ENCODE peak calls at places on chromosomes 13 and 19, in four cellular contexts. M is upper lobe of left lung, R is NCI-H774, L is Right ventricle myocardium superior. S is an unnamed sample.

GRCh38 chr19:45468803-45469131 is 971 bp downstream of the FOSB start:
- DNase-seq in R (no peak), L (no peak), M (peak), S (no peak)

GRCh38 chr19:46202872-46203860 is 26.4 kb upstream of the IGFL1 start:
- DNase-seq in L (no peak), M (no peak), R (no peak), S (no peak)

GRCh38 chr13:73492811-73493210 is 434.0 kb downstream of the KLF5 start:
- DNase-seq in L (no peak), M (no peak), R (no peak), S (no peak)

GRCh38 chr19:4090351-4091220 is 23.9 kb upstream of the ZBTB7A start:
- DNase-seq in L (no peak), M (no peak), R (no peak), S (no peak)

GRCh38 chr13:33434676-33435075 is 149.1 kb upstream of the STARD13 start:
- DNase-seq in R (no peak), L (no peak), M (no peak), S (no peak)

GRCh38 chr19:14145381-14145780 is 9.0 kb upstream of the ASF1B start:
- DNase-seq in M (no peak), R (no peak), L (no peak), S (no peak)

GRCh38 chr19:46077815-46078167 is 37.0 kb upstream of the IGFL4 start:
- DNase-seq in R (no peak), L (no peak), M (no peak), S (no peak)

GRCh38 chr13:102856603-102857002 is 10.8 kb downstream of the ERCC5 start:
- DNase-seq in R (no peak), M (peak), L (peak), S (no peak)

GRCh38 chr13:105627270-105627669 is 908.2 kb downstream of the EFNB2 start:
- DNase-seq in L (no peak), M (no peak), R (no peak), S (no peak)

GRCh38 chr13:83538636-83539035 is 343.6 kb downstream of the SLITRK1 start:
- DNase-seq in L (no peak), M (no peak), R (no peak), S (no peak)

GRCh38 chr19:15128162-15128770 is 21.1 kb downstream of the SYDE1 start:
- DNase-seq in L (no peak), M (no peak), R (no peak), S (no peak)

GRCh38 chr19:518292-519231 is 11.3 kb downstream of the TPGS1 start:
- DNase-seq in L (no peak), M (no peak), R (no peak), S (no peak)

GRCh38 chr19:47390533-47391488 is 28.5 kb downstream of the MEIS3 start:
- DNase-seq in M (no peak), R (no peak), L (no peak), S (no peak)

GRCh38 chr19:33040994-33041827 is 23.5 kb downstream of the RHPN2 start:
- DNase-seq in M (no peak), L (no peak), R (no peak), S (peak)

GRCh38 chr13:113432509-113433270 is 20.6 kb downstream of the ADPRHL1 start:
- DNase-seq in R (no peak), L (peak), M (no peak), S (no peak)

GRCh38 chr13:75415720-75416119 is 66.2 kb downstream of the TBC1D4 start:
- DNase-seq in L (no peak), R (no peak), M (no peak), S (no peak)

GRCh38 chr19:17184381-17184841 is 30.7 kb upstream of the USE1 start:
- DNase-seq in L (no peak), R (no peak), M (peak), S (no peak)

GRCh38 chr13:43959291-43959690 is 79.6 kb downstream of the LACC1 start:
- DNase-seq in R (no peak), M (no peak), L (no peak), S (no peak)

GRCh38 chr19:37928527-37929286 is 21.7 kb downstream of the SIPA1L3 start:
- DNase-seq in R (no peak), L (no peak), M (no peak), S (no peak)

GRCh38 chr13:28750187-28751045 is 31.6 kb upstream of the SLC46A3 start:
- DNase-seq in L (no peak), R (no peak), M (no peak), S (no peak)

GRCh38 chr13:112244495-112245177 is 131.5 kb upstream of the SPACA7 start:
- DNase-seq in L (no peak), R (no peak), M (no peak), S (no peak)

GRCh38 chr13:110450016-110450900 is 111.3 kb downstream of the RAB20 start:
- DNase-seq in L (no peak), R (no peak), M (no peak), S (no peak)

GRCh38 chr13:102191951-102192461 is 209.8 kb downstream of the FGF14 start:
- DNase-seq in L (no peak), M (no peak), R (no peak), S (no peak)

GRCh38 chr19:40815223-40815622 is 16.2 kb downstream of the EGLN2 start:
- DNase-seq in L (no peak), M (no peak), R (no peak), S (no peak)

GRCh38 chr13:20161275-20161950 is 561 bp upstream of the GJA3 start:
- DNase-seq in M (no peak), R (no peak), L (peak), S (no peak)

GRCh38 chr13:112733661-112734379 is 44.0 kb downstream of the ATP11A start:
- DNase-seq in L (no peak), M (peak), R (peak), S (no peak)

GRCh38 chr19:29337029-29337428 is 124.1 kb upstream of the UQCRFS1 start:
- DNase-seq in L (no peak), M (no peak), R (no peak), S (no peak)

GRCh38 chr13:46385946-46386345 is 1.1 kb downstream of the RUBCNL start:
- DNase-seq in L (no peak), M (no peak), R (no peak), S (no peak)

GRCh38 chr13:49567501-49567900 is 17.9 kb downstream of the RCBTB1 start:
- DNase-seq in R (no peak), L (no peak), M (no peak), S (no peak)

GRCh38 chr13:26965976-26966375 is 205.4 kb upstream of the GPR12 start:
- DNase-seq in L (peak), R (no peak), M (no peak), S (peak)

GRCh38 chr19:39514840-39515550 is at the start of gene SELENOV:
- DNase-seq in L (no peak), R (peak), M (no peak), S (no peak)

GRCh38 chr19:18774782-18775444 is 16.2 kb downstream of the COMP start:
- DNase-seq in R (no peak), L (no peak), M (no peak), S (no peak)

GRCh38 chr19:16373539-16373938 is 48.9 kb downstream of the KLF2 start:
- DNase-seq in L (peak), M (no peak), R (no peak), S (no peak)

GRCh38 chr19:17070912-17071311 is 4.3 kb downstream of the HAUS8 start:
- DNase-seq in L (no peak), M (no peak), R (no peak), S (no peak)

GRCh38 chr13:40348096-40348679 is 318.3 kb downstream of the FOXO1 start:
- DNase-seq in L (no peak), R (no peak), M (no peak), S (no peak)

GRCh38 chr19:46537136-46538097 is 41.8 kb upstream of the PNMA8B start:
- DNase-seq in L (peak), M (peak), R (no peak), S (peak)

GRCh38 chr13:53324656-53325055 is 296.0 kb downstream of the OLFM4 start:
- DNase-seq in M (no peak), L (no peak), R (no peak), S (no peak)

GRCh38 chr13:26914624-26915023 is 154.0 kb upstream of the GPR12 start:
- DNase-seq in M (no peak), R (no peak), L (no peak), S (no peak)

GRCh38 chr19:10766681-10767201 is 48.9 kb downstream of the DNM2 start:
- DNase-seq in M (no peak), R (no peak), L (peak), S (peak)

S was measured in pancreas.